ENCODE peak calls at places on chromosome 17, in nine cellular contexts. H is brain microvascular endothelial cell; L is CD8-positive, alpha-beta T cell; Y is endodermal cell; C is cardiac fibroblast; E is dorsolateral prefrontal cortex; S is coronary artery; W is astrocyte; O is choroid plexus epithelial cell. R is an unnamed sample.

GRCh38 chr17:65531508-65532431 is 29.7 kb downstream of the AXIN2 start:
- DNase-seq in H (no peak), L (no peak), Y (peak; percentile 82), C (peak; percentile 96), E (no peak), S (no peak), W (peak; percentile 52), O (peak; percentile 84), R (no peak)

GRCh38 chr17:151886-152859 is 14.8 kb downstream of the SCGB1C2 start:
- DNase-seq in H (peak; percentile 50), L (no peak), Y (no peak), C (no peak), E (no peak), S (no peak), W (peak; percentile 3), O (peak; percentile 21), R (no peak)

GRCh38 chr17:2852211-2852610 is 56.0 kb downstream of the RAP1GAP2 start:
- DNase-seq in H (no peak), L (no peak), Y (no peak), C (no peak), E (no peak), S (no peak), W (no peak), O (no peak), R (no peak)

GRCh38 chr17:56598471-56598870 is 5.0 kb downstream of the NOG start:
- DNase-seq in H (no peak), L (no peak), Y (no peak), C (no peak), E (no peak), S (no peak), W (peak; percentile 70), O (no peak), R (no peak)

GRCh38 chr17:40360091-40360490 is 4.4 kb downstream of the GJD3 start:
- DNase-seq in H (no peak), L (no peak), Y (no peak), C (no peak), E (no peak), S (no peak), W (no peak), O (no peak), R (no peak)

GRCh38 chr17:63150994-63151464 is 185.0 kb downstream of the TANC2 start:
- DNase-seq in H (no peak), L (no peak), Y (peak; percentile 54), C (peak; percentile 38), E (no peak), S (no peak), W (peak; percentile 68), O (peak; percentile 66), R (no peak)

GRCh38 chr17:50591338-50591737 is 30.8 kb downstream of the CACNA1G start:
- DNase-seq in H (no peak), L (no peak), Y (no peak), C (no peak), E (no peak), S (no peak), W (no peak), O (no peak), R (no peak)

GRCh38 chr17:40615295-40615988 is 32.2 kb downstream of the SMARCE1 start:
- DNase-seq in H (peak; percentile 22), L (no peak), Y (peak; percentile 95), C (peak; percentile 56), E (no peak), S (no peak), W (peak; percentile 22), O (peak; percentile 73), R (peak; percentile 72)

GRCh38 chr17:30720013-30720471 is 104.5 kb downstream of the CRLF3 start:
- DNase-seq in H (no peak), L (no peak), Y (peak; percentile 39), C (no peak), E (peak; percentile 21), S (no peak), W (no peak), O (no peak), R (no peak)

GRCh38 chr17:67532326-67532871 is 155.3 kb downstream of the PITPNC1 start:
- DNase-seq in H (no peak), L (no peak), Y (peak; percentile 38), C (no peak), E (no peak), S (peak; percentile 50), W (no peak), O (peak; percentile 23), R (no peak)

GRCh38 chr17:67531291-67531690 is 154.2 kb downstream of the PITPNC1 start:
- DNase-seq in H (no peak), L (no peak), Y (peak; percentile 80), C (peak; percentile 27), E (peak; percentile 56), S (peak; percentile 64), W (no peak), O (no peak), R (no peak)

GRCh38 chr17:67525239-67526135 is 148.4 kb downstream of the PITPNC1 start:
- DNase-seq in H (no peak), L (no peak), Y (peak; percentile 39), C (no peak), E (no peak), S (peak; percentile 5), W (no peak), O (no peak), R (no peak)

GRCh38 chr17:67526700-67527099 is 149.6 kb downstream of the PITPNC1 start:
- DNase-seq in H (no peak), L (no peak), Y (peak; percentile 10), C (no peak), E (no peak), S (no peak), W (no peak), O (no peak), R (no peak)

DNA sequence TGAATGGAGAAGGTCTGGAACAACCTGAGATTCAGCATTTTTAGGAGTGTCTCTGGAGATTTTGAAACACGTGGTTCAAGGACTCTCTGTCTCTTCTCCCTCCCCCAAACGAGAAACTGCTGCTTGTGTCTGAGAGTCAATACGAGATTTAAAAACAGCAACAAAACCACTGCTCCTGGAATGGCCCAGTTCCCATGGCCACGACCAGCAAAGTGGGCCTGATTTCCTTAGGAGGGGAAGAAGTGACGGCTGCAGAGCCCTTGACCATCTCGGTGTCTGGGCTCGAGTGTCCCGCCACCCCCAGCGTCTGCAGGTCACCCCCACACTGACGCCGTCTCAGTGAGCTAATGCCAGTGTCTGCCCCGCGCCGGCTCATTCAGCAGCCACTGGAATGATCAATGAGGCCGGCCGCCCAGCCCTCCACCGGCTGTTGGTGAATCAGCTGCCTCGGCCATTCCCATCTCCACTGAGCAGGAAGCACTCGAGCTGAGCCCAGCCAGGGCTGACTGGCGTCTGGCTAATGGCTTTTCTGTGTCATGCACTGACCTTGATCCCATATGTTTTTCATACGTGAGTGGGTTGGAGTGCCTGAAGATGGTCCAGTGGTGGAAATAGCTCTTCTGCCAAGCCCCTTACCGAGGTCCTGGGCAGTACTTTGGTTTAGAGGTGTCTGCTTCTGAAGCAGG is 151.8 kb downstream of the PITPNC1 start:
- DNase-seq in H (peak; percentile 94), L (no peak), Y (peak; percentile 94), C (peak; percentile 71), E (peak; percentile 64), S (peak; percentile 81), W (peak; percentile 92), O (peak; percentile 73), R (peak; percentile 56)
- H3K4me3 ChIP-seq in H (peak overlapping the region; percentile 47), L (no peak overlapping the region), Y (peak overlapping the region; percentile 45), C (peak overlapping the region; percentile 41), E (peak overlapping the region; percentile 38), S (peak overlapping the region; percentile 66), W (peak overlapping the region; percentile 46), O (peak overlapping the region; percentile 57), R (peak overlapping the region; percentile 47)

DNA sequence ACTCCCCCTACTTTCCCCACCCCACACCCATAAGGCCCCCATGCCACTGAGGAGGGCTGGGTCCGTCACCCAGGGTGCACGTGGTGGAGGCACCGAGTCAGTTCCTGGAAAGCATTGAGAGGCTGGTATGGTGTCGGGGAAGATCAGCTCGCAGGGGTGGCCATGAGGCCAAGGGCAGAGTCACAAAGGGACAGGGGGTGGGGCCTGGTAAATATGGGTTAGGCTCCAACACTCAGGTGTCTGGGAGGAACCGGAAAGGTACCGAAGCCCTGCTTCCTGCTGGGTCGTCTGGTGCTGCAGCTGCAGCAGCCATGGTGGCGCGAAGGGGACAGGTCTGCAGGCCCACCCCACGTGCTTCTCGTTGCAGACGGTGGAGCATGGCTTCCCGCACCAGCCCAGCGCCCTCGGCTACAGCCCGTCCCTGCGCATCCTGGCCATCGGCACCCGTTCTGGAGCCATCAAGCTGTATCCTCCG is 30.2 kb downstream of the LLGL2 start:
- DNase-seq in H (no peak), L (no peak), Y (no peak), C (no peak), E (no peak), S (no peak), W (no peak), O (no peak), R (no peak)
- TF ChIP-seq CTCF in H (no peak), L (no peak), Y (no peak), C (no peak), E (no peak), S (no peak), W (no peak), O (no peak), R (no peak)

GRCh38 chr17:5080591-5080990 is 2.3 kb downstream of the ZFP3 start:
- DNase-seq in H (no peak), L (no peak), Y (no peak), C (no peak), E (no peak), S (no peak), W (no peak), O (no peak), R (no peak)

GRCh38 chr17:5077781-5078105 is 524 bp upstream of the ZFP3 start:
- DNase-seq in H (no peak), L (no peak), Y (no peak), C (no peak), E (no peak), S (no peak), W (no peak), O (no peak), R (no peak)

DNA sequence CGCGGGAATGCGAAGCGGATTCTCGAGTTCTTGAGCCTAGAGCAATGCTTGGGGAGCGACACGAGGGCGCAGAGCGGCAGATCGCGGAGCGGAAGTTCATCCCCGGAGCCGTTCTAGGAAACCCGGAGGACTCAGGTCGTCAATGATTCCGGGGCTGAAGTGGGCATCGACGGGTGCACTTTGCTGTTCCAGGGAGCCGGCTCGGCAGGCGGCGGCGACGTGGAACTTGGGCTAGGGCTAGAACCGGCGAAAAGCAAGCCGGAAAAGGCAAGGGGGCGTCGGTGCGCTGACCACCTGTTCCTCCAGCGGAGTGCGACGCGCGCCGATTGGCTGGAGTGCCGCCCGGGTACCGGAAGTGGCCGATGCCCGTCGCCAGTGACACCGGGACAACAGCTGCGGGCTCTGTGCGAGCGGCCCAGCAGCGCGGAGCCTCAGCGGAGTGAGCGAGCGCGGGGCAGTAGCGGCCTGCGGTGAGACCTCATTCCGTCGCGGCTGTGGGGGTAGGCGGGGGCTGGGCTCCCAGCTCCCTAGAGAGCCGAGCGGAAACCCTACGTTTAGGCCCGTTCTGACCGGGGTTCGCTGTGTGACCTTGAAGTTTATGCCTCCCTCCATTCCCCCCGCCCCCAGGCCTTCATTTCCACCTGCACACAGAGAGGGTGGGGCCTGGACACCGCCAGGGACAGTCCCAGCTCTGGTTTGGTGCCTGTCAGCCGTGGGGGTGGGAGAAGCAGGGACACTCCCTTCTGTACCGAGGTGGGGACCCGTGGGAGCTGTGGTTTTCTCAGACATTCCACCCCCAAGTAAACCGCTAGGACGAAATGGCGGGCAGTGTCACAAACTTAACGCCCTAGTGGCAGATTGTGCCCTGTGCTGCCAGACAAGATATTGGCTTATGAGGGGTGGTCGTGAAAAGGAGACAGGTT is at the start of gene ZFP3:
- DNase-seq in H (peak; percentile 55), L (peak; percentile 63), Y (peak; percentile 70), C (peak; percentile 83), E (peak; percentile 76), S (peak; percentile 89), W (peak; percentile 82), O (peak; percentile 81), R (no peak)
- H3K4me3 ChIP-seq in H (peak within 1 kb of the TSS; percentile 68), L (peak within 1 kb of the TSS; percentile 80), Y (no peak within 1 kb of the TSS), C (peak within 1 kb of the TSS; percentile 66), E (peak within 1 kb of the TSS; percentile 85), S (peak within 1 kb of the TSS; percentile 93), W (peak within 1 kb of the TSS; percentile 69), O (peak within 1 kb of the TSS; percentile 72), R (peak within 1 kb of the TSS; percentile 73)

GRCh38 chr17:73325527-73325842 is 13.7 kb upstream of the CDC42EP4 start:
- DNase-seq in H (peak; percentile 43), L (no peak), Y (no peak), C (peak; percentile 95), E (no peak), S (no peak), W (no peak), O (peak; percentile 85), R (no peak)
- TF ChIP-seq CTCF in H (peak; percentile 26), L (no peak), Y (no peak), C (peak; percentile 34), E (no peak), S (no peak), W (no peak), O (peak; percentile 46), R (no peak)